ENCODE peak calls at places on chromosomes 2 and 18, in six cellular contexts. I, N, X, P, S and R are unnamed samples.
A peak's percentile ranks its signal among the peaks of the same experiment; 100 is the strongest.

GRCh38 chr2:136117391-136117841 is 533 bp downstream of the CXCR4 start:
- DNase-seq in S (peak; percentile 82), I (peak; percentile 71), N (peak; percentile 20), P (peak; percentile 36), X (peak; percentile 36), R (peak; percentile 33)

GRCh38 chr2:3222636-3223035 is 155.0 kb downstream of the EIPR1 start:
- DNase-seq in S (no peak), X (no peak), I (no peak), P (no peak), N (no peak), R (peak; percentile 44)

GRCh38 chr2:96553176-96553956 is 16.8 kb downstream of the ARID5A start:
- DNase-seq in N (no peak), X (no peak), I (no peak), S (no peak), P (no peak), R (no peak)

GRCh38 chr2:173881466-173881865 is 83.7 kb downstream of the SP3 start:
- DNase-seq in X (peak; percentile 29), N (peak; percentile 48), P (peak; percentile 7), I (peak; percentile 67), S (no peak), R (no peak)

GRCh38 chr2:217183471-217183870 is 323.6 kb upstream of the TNP1 start:
- DNase-seq in X (no peak), I (no peak), S (no peak), N (no peak), P (no peak), R (no peak)

GRCh38 chr18:27378396-27379094 is 193.4 kb upstream of the CHST9 start:
- DNase-seq in I (no peak), N (peak; percentile 1), X (no peak), S (no peak), P (peak; percentile 89), R (no peak)

GRCh38 chr18:61333746-61334490 is 688 bp downstream of the CDH20 start:
- DNase-seq in P (no peak), X (no peak), I (no peak), S (peak; percentile 61), N (no peak), R (no peak)

GRCh38 chr2:501667-502066 is 175.5 kb downstream of the TMEM18 start:
- DNase-seq in I (no peak), N (no peak), S (no peak), X (no peak), P (no peak), R (no peak)

GRCh38 chr2:127612111-127612822 is 33.7 kb upstream of the GPR17 start:
- DNase-seq in I (no peak), X (no peak), N (no peak), P (no peak), S (no peak), R (no peak)

GRCh38 chr2:240965296-240965904 is 33.0 kb upstream of the SNED1 start:
- DNase-seq in X (peak; percentile 22), N (no peak), I (no peak), S (no peak), P (no peak), R (no peak)

GRCh38 chr2:96470089-96470488 is 35.1 kb downstream of the NEURL3 start:
- DNase-seq in I (no peak), S (no peak), N (no peak), P (no peak), X (no peak), R (no peak)

GRCh38 chr2:157229572-157229971 is 27.9 kb upstream of the GALNT5 start:
- DNase-seq in N (peak; percentile 93), S (no peak), P (peak; percentile 94), X (no peak), I (no peak), R (no peak)

GRCh38 chr2:241852116-241852980 is 6.3 kb downstream of the PDCD1 start:
- DNase-seq in P (no peak), N (no peak), S (no peak), X (no peak), I (no peak), R (no peak)

GRCh38 chr18:79934311-79935097 is 16.9 kb downstream of the SLC66A2 start:
- DNase-seq in P (no peak), S (no peak), X (peak; percentile 79), N (no peak), I (no peak), R (no peak)

GRCh38 chr2:5042666-5043440 is 649.3 kb upstream of the SOX11 start:
- DNase-seq in I (no peak), N (no peak), X (no peak), S (no peak), P (no peak), R (no peak)

GRCh38 chr2:114008720-114009119 is 118.8 kb downstream of the ACTR3 start:
- DNase-seq in I (no peak), X (no peak), P (no peak), N (no peak), S (peak; percentile 9), R (no peak)

GRCh38 chr2:36416370-36417165 is 61.0 kb downstream of the CRIM1 start:
- DNase-seq in X (peak; percentile 60), P (peak; percentile 39), N (peak; percentile 35), I (no peak), S (no peak), R (no peak)

GRCh38 chr2:120915670-120916069 is 180.0 kb downstream of the GLI2 start:
- DNase-seq in S (no peak), N (no peak), I (no peak), P (no peak), X (no peak), R (no peak)

GRCh38 chr2:149050188-149050587 is 11.7 kb downstream of the LYPD6B start:
- DNase-seq in P (peak; percentile 25), S (no peak), I (no peak), N (peak; percentile 88), X (no peak), R (no peak)

GRCh38 chr2:166519391-166519962 is 25.4 kb upstream of the SCN7A start:
- DNase-seq in P (no peak), I (no peak), S (peak; percentile 11), N (no peak), X (no peak), R (no peak)

GRCh38 chr2:32009479-32010256 is 1.1 kb downstream of the MEMO1 start:
- DNase-seq in X (peak; percentile 41), P (no peak), I (peak; percentile 66), S (peak; percentile 64), N (peak; percentile 21), R (no peak)

GRCh38 chr2:45435316-45435715 is 175.8 kb downstream of the SRBD1 start:
- DNase-seq in S (no peak), P (peak; percentile 84), I (no peak), X (no peak), N (peak; percentile 95), R (no peak)

GRCh38 chr2:210593166-210593565 is 36.8 kb downstream of the CPS1 start:
- DNase-seq in P (peak; percentile 39), N (peak; percentile 42), I (no peak), X (no peak), S (no peak), R (no peak)

GRCh38 chr2:235618039-235618438 is 124.2 kb downstream of the AGAP1 start:
- DNase-seq in I (no peak), X (no peak), N (peak; percentile 39), P (peak; percentile 91), S (no peak), R (no peak)

DNA sequence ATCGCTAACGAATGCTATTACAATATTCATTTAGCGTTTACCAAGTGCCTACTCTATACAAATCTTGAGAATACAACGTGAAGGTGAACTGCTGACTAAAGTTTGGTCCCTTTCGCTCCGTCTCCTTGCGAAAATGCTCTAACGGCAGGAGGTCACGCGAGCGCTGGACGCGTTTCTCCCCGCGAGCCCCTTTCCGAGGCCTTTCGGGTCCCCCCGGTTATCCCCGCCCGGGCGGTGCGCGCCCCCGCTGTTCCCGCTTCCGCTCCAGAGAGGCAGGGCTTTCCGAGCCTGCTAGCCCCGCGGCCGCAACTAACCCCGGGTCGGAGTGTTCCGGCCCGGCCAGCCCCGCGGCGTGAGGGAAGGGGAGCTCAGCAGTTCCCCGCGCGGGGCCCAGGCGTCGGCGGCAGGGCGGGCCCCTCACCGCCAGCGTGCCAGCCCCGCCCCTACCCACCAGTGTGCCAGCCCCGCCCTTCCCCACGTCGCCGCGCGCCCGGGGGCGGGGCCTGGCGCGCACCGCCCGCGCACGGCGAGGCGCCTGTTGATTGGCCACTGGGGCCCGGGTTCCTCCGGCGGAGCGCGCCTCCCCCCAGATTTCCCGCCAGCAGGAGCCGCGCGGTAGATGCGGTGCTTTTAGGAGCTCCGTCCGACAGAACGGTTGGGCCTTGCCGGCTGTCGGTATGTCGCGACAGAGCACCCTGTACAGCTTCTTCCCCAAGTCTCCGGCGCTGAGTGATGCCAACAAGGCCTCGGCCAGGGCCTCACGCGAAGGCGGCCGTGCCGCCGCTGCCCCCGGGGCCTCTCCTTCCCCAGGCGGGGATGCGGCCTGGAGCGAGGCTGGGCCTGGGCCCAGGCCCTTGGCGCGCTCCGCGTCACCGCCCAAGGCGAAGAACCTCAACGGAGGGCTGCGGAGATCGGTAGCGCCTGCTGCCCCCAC is at the start of gene MSH6:
- DNase-seq in I (peak; percentile 93), X (peak; percentile 90), P (peak; percentile 67), N (peak; percentile 83), S (peak; percentile 95), R (peak; percentile 97)
- TF ChIP-seq CTCF in I (no peak), X (no peak), P (no peak), N (no peak), S (no peak), R (no peak)

GRCh38 chr2:1675633-1676032 is 68.7 kb downstream of the PXDN start:
- DNase-seq in S (peak; percentile 38), I (no peak), P (peak; percentile 92), X (no peak), N (peak; percentile 82), R (no peak)
- TF ChIP-seq CTCF in S (peak; percentile 35), I (no peak), P (peak; percentile 76), X (no peak), N (peak; percentile 53), R (no peak)

DNA sequence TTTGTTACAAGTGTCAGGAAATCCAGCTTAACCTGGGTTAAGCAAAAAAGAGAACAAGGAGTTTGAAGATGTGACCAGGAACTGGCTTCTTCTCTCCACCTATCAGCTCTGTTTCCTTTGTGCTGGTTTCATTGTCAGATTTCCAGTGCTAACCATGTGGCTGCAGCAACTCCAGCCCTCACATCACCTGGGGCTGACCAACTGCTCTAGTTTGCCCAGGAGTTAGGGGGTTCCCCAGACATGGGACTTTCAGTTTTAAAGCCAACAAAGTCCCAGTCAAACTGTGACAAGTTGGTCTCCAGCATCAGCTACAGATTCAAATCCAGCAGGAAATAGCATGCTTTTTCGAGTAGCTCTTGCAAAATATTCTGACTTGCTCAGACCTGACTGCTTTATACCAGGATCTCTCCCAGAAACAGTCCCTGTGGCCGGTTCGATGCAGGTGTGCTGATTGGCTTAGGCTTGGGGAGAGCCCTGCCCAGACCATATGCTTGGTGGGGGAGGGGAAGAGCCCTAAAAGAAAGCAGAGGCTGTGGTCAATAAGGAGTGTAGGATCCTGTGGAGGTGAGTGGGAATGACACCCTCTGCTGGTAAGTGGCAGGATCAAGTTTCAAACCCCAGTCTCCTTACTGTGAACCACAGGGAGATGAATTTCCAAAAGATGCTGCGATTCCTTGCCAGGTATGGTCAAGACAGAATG is 49.5 kb downstream of the KCNE4 start:
- DNase-seq in I (peak; percentile 16), S (peak; percentile 55), X (peak; percentile 48), P (no peak), N (peak; percentile 43), R (peak; percentile 24)
- TF ChIP-seq CTCF in I (peak; percentile 63), S (peak; percentile 58), X (peak; percentile 37), P (peak; percentile 51), N (peak; percentile 60), R (peak; percentile 16)

DNA sequence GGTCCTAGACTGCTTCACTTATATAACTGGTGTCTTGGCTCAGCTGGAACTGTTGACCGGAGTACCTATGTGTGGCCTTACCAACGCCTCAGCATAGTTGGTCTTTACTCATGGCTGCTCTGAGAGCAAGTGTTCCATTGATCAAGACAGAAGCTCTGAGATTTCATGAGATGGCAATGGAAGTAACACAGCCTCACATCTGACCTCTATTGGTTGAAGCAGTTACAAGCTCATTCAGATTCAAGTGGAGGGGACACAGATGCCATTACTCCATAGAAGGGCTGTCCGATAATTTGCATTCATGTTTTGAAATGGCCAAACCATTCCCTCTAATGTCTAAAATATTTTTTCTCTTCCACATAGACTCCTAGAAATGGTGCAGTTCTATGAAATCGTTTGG is 46.4 kb upstream of the STK39 start:
- DNase-seq in N (peak; percentile 5), X (no peak), I (no peak), S (no peak), P (no peak), R (no peak)
- TF ChIP-seq CTCF in N (peak; percentile 26), X (no peak), I (no peak), S (peak; percentile 25), P (no peak), R (no peak)